ENCODE peak calls at places on chromosomes 12 and 14, in nine cellular contexts. One of them, this sample, is unnamed.

GRCh38 chr14:91068642-91069041 is 8.2 kb upstream of the RPS6KA5 start:
- DNase-seq in T-helper 2 cell: no peak
- DNase-seq in mesendoderm: no peak
- DNase-seq in fibroblast of lung: no peak
- DNase-seq in left lobe of liver: no peak
- DNase-seq in stimulated activated CD8-positive, alpha-beta memory T cell treated with anti-CD3 and anti-CD28 coated beads, Interleukin-2, amount 100 ng/mL, for 48 hours: no peak
- DNase-seq in HAP-1: no peak
- DNase-seq in HEK293T: no peak
- DNase-seq in nucleus accumbens: no peak
- DNase-seq in this sample: peak; percentile 43

GRCh38 chr12:43740511-43741100 is 18.0 kb downstream of the PUS7L start:
- DNase-seq in T-helper 2 cell: no peak
- DNase-seq in HAP-1: no peak
- DNase-seq in fibroblast of lung: no peak
- DNase-seq in HEK293T: no peak
- DNase-seq in left lobe of liver: no peak
- DNase-seq in nucleus accumbens: no peak
- DNase-seq in mesendoderm: no peak
- DNase-seq in stimulated activated CD8-positive, alpha-beta memory T cell treated with anti-CD3 and anti-CD28 coated beads, Interleukin-2, amount 100 ng/mL, for 48 hours: no peak
- DNase-seq in this sample: no peak

GRCh38 chr12:132477703-132478432 is 12.1 kb upstream of the FBRSL1 start:
- DNase-seq in mesendoderm: no peak
- DNase-seq in T-helper 2 cell: no peak
- DNase-seq in nucleus accumbens: no peak
- DNase-seq in fibroblast of lung: no peak
- DNase-seq in stimulated activated CD8-positive, alpha-beta memory T cell treated with anti-CD3 and anti-CD28 coated beads, Interleukin-2, amount 100 ng/mL, for 48 hours: no peak
- DNase-seq in HEK293T: no peak
- DNase-seq in HAP-1: no peak
- DNase-seq in left lobe of liver: no peak
- DNase-seq in this sample: no peak

GRCh38 chr12:112676526-112676925 is 115.0 kb upstream of the RPH3A start:
- DNase-seq in nucleus accumbens: no peak
- DNase-seq in T-helper 2 cell: no peak
- DNase-seq in HEK293T: no peak
- DNase-seq in mesendoderm: peak; percentile 7
- DNase-seq in fibroblast of lung: no peak
- DNase-seq in left lobe of liver: no peak
- DNase-seq in HAP-1: no peak
- DNase-seq in stimulated activated CD8-positive, alpha-beta memory T cell treated with anti-CD3 and anti-CD28 coated beads, Interleukin-2, amount 100 ng/mL, for 48 hours: no peak
- DNase-seq in this sample: no peak

GRCh38 chr12:129245769-129246168 is 392.5 kb downstream of the GLT1D1 start:
- DNase-seq in HEK293T: no peak
- DNase-seq in stimulated activated CD8-positive, alpha-beta memory T cell treated with anti-CD3 and anti-CD28 coated beads, Interleukin-2, amount 100 ng/mL, for 48 hours: no peak
- DNase-seq in nucleus accumbens: no peak
- DNase-seq in fibroblast of lung: no peak
- DNase-seq in mesendoderm: no peak
- DNase-seq in left lobe of liver: no peak
- DNase-seq in T-helper 2 cell: no peak
- DNase-seq in HAP-1: no peak
- DNase-seq in this sample: no peak

GRCh38 chr12:104064842-104065441 is 611 bp downstream of the HCFC2 start:
- DNase-seq in left lobe of liver: peak; percentile 58
- DNase-seq in HEK293T: peak; percentile 15
- DNase-seq in nucleus accumbens: peak; percentile 40
- DNase-seq in fibroblast of lung: peak; percentile 10
- DNase-seq in stimulated activated CD8-positive, alpha-beta memory T cell treated with anti-CD3 and anti-CD28 coated beads, Interleukin-2, amount 100 ng/mL, for 48 hours: no peak
- DNase-seq in mesendoderm: peak; percentile 8
- DNase-seq in HAP-1: no peak
- DNase-seq in T-helper 2 cell: no peak
- DNase-seq in this sample: no peak

GRCh38 chr14:101104485-101104884 is 201.0 kb upstream of the RTL1 start:
- DNase-seq in mesendoderm: no peak
- DNase-seq in nucleus accumbens: no peak
- DNase-seq in T-helper 2 cell: no peak
- DNase-seq in fibroblast of lung: no peak
- DNase-seq in stimulated activated CD8-positive, alpha-beta memory T cell treated with anti-CD3 and anti-CD28 coated beads, Interleukin-2, amount 100 ng/mL, for 48 hours: no peak
- DNase-seq in left lobe of liver: no peak
- DNase-seq in HAP-1: no peak
- DNase-seq in HEK293T: no peak
- DNase-seq in this sample: no peak

GRCh38 chr12:52082988-52083637 is 3.6 kb downstream of the SMIM41 start:
- DNase-seq in mesendoderm: peak; percentile 59
- DNase-seq in fibroblast of lung: peak; percentile 73
- DNase-seq in HAP-1: peak; percentile 34
- DNase-seq in stimulated activated CD8-positive, alpha-beta memory T cell treated with anti-CD3 and anti-CD28 coated beads, Interleukin-2, amount 100 ng/mL, for 48 hours: peak; percentile 55
- DNase-seq in nucleus accumbens: peak; percentile 48
- DNase-seq in left lobe of liver: peak; percentile 61
- DNase-seq in T-helper 2 cell: peak; percentile 54
- DNase-seq in HEK293T: peak; percentile 87
- DNase-seq in this sample: peak; percentile 73

GRCh38 chr12:27996761-27997160 is 24.2 kb upstream of the PTHLH start:
- DNase-seq in T-helper 2 cell: no peak
- DNase-seq in stimulated activated CD8-positive, alpha-beta memory T cell treated with anti-CD3 and anti-CD28 coated beads, Interleukin-2, amount 100 ng/mL, for 48 hours: no peak
- DNase-seq in left lobe of liver: no peak
- DNase-seq in nucleus accumbens: no peak
- DNase-seq in mesendoderm: no peak
- DNase-seq in HAP-1: no peak
- DNase-seq in HEK293T: no peak
- DNase-seq in fibroblast of lung: no peak
- DNase-seq in this sample: no peak

GRCh38 chr14:24605435-24606190 is 3.9 kb downstream of the GZMH start:
- DNase-seq in T-helper 2 cell: no peak
- DNase-seq in HEK293T: peak; percentile 70
- DNase-seq in mesendoderm: peak; percentile 22
- DNase-seq in fibroblast of lung: no peak
- DNase-seq in left lobe of liver: no peak
- DNase-seq in nucleus accumbens: no peak
- DNase-seq in stimulated activated CD8-positive, alpha-beta memory T cell treated with anti-CD3 and anti-CD28 coated beads, Interleukin-2, amount 100 ng/mL, for 48 hours: peak; percentile 66
- DNase-seq in HAP-1: no peak
- DNase-seq in this sample: peak; percentile 75

GRCh38 chr14:89302396-89302950 is 114.6 kb downstream of the FOXN3 start:
- DNase-seq in T-helper 2 cell: no peak
- DNase-seq in stimulated activated CD8-positive, alpha-beta memory T cell treated with anti-CD3 and anti-CD28 coated beads, Interleukin-2, amount 100 ng/mL, for 48 hours: no peak
- DNase-seq in mesendoderm: no peak
- DNase-seq in left lobe of liver: no peak
- DNase-seq in HAP-1: no peak
- DNase-seq in fibroblast of lung: no peak
- DNase-seq in HEK293T: no peak
- DNase-seq in nucleus accumbens: no peak
- DNase-seq in this sample: no peak

GRCh38 chr12:22287776-22288621 is 46.5 kb downstream of the ST8SIA1 start:
- DNase-seq in HEK293T: peak; percentile 6
- DNase-seq in nucleus accumbens: no peak
- DNase-seq in left lobe of liver: no peak
- DNase-seq in fibroblast of lung: peak; percentile 47
- DNase-seq in stimulated activated CD8-positive, alpha-beta memory T cell treated with anti-CD3 and anti-CD28 coated beads, Interleukin-2, amount 100 ng/mL, for 48 hours: no peak
- DNase-seq in T-helper 2 cell: no peak
- DNase-seq in mesendoderm: peak; percentile 44
- DNase-seq in HAP-1: no peak
- DNase-seq in this sample: no peak

GRCh38 chr12:50638482-50638880 is 125.4 kb upstream of the ATF1 start:
- DNase-seq in left lobe of liver: no peak
- DNase-seq in stimulated activated CD8-positive, alpha-beta memory T cell treated with anti-CD3 and anti-CD28 coated beads, Interleukin-2, amount 100 ng/mL, for 48 hours: no peak
- DNase-seq in HEK293T: no peak
- DNase-seq in mesendoderm: no peak
- DNase-seq in HAP-1: no peak
- DNase-seq in T-helper 2 cell: no peak
- DNase-seq in nucleus accumbens: no peak
- DNase-seq in fibroblast of lung: no peak
- DNase-seq in this sample: no peak

GRCh38 chr12:28378749-28379148 is 188.5 kb downstream of the CCDC91 start:
- DNase-seq in left lobe of liver: no peak
- DNase-seq in stimulated activated CD8-positive, alpha-beta memory T cell treated with anti-CD3 and anti-CD28 coated beads, Interleukin-2, amount 100 ng/mL, for 48 hours: no peak
- DNase-seq in mesendoderm: no peak
- DNase-seq in HEK293T: no peak
- DNase-seq in fibroblast of lung: peak; percentile 11
- DNase-seq in nucleus accumbens: no peak
- DNase-seq in HAP-1: peak; percentile 12
- DNase-seq in T-helper 2 cell: no peak
- DNase-seq in this sample: no peak

GRCh38 chr14:85313801-85314207 is 216.1 kb upstream of the FLRT2 start:
- DNase-seq in HEK293T: no peak
- DNase-seq in left lobe of liver: no peak
- DNase-seq in HAP-1: peak; percentile 71
- DNase-seq in T-helper 2 cell: no peak
- DNase-seq in mesendoderm: no peak
- DNase-seq in fibroblast of lung: peak; percentile 36
- DNase-seq in stimulated activated CD8-positive, alpha-beta memory T cell treated with anti-CD3 and anti-CD28 coated beads, Interleukin-2, amount 100 ng/mL, for 48 hours: no peak
- DNase-seq in nucleus accumbens: no peak
- DNase-seq in this sample: no peak

GRCh38 chr14:45089813-45090212 is 5.9 kb downstream of the PRPF39 start:
- DNase-seq in stimulated activated CD8-positive, alpha-beta memory T cell treated with anti-CD3 and anti-CD28 coated beads, Interleukin-2, amount 100 ng/mL, for 48 hours: no peak
- DNase-seq in T-helper 2 cell: no peak
- DNase-seq in left lobe of liver: no peak
- DNase-seq in HAP-1: no peak
- DNase-seq in fibroblast of lung: peak; percentile 32
- DNase-seq in nucleus accumbens: no peak
- DNase-seq in HEK293T: no peak
- DNase-seq in mesendoderm: peak; percentile 8
- DNase-seq in this sample: no peak

GRCh38 chr12:124519741-124520140 is 47.7 kb downstream of the NCOR2 start:
- DNase-seq in left lobe of liver: no peak
- DNase-seq in fibroblast of lung: no peak
- DNase-seq in HEK293T: no peak
- DNase-seq in HAP-1: no peak
- DNase-seq in nucleus accumbens: no peak
- DNase-seq in mesendoderm: no peak
- DNase-seq in stimulated activated CD8-positive, alpha-beta memory T cell treated with anti-CD3 and anti-CD28 coated beads, Interleukin-2, amount 100 ng/mL, for 48 hours: no peak
- DNase-seq in T-helper 2 cell: no peak
- DNase-seq in this sample: no peak

GRCh38 chr12:3218150-3218845 is 141.1 kb downstream of the TSPAN9 start:
- DNase-seq in HEK293T: peak; percentile 28
- DNase-seq in HAP-1: no peak
- DNase-seq in mesendoderm: no peak
- DNase-seq in fibroblast of lung: peak; percentile 79
- DNase-seq in left lobe of liver: peak; percentile 61
- DNase-seq in nucleus accumbens: no peak
- DNase-seq in stimulated activated CD8-positive, alpha-beta memory T cell treated with anti-CD3 and anti-CD28 coated beads, Interleukin-2, amount 100 ng/mL, for 48 hours: no peak
- DNase-seq in T-helper 2 cell: no peak
- DNase-seq in this sample: no peak

GRCh38 chr12:125330645-125331341 is 265.6 kb downstream of the AACS start:
- DNase-seq in nucleus accumbens: peak; percentile 70
- DNase-seq in fibroblast of lung: peak; percentile 2
- DNase-seq in HEK293T: peak; percentile 85
- DNase-seq in left lobe of liver: peak; percentile 73
- DNase-seq in T-helper 2 cell: peak; percentile 13
- DNase-seq in stimulated activated CD8-positive, alpha-beta memory T cell treated with anti-CD3 and anti-CD28 coated beads, Interleukin-2, amount 100 ng/mL, for 48 hours: peak; percentile 45
- DNase-seq in mesendoderm: peak; percentile 79
- DNase-seq in HAP-1: peak; percentile 57
- DNase-seq in this sample: peak; percentile 48

GRCh38 chr12:109459247-109459646 is 17.9 kb downstream of the KCTD10 start:
- DNase-seq in HAP-1: no peak
- DNase-seq in mesendoderm: no peak
- DNase-seq in stimulated activated CD8-positive, alpha-beta memory T cell treated with anti-CD3 and anti-CD28 coated beads, Interleukin-2, amount 100 ng/mL, for 48 hours: no peak
- DNase-seq in HEK293T: no peak
- DNase-seq in fibroblast of lung: peak; percentile 86
- DNase-seq in nucleus accumbens: no peak
- DNase-seq in T-helper 2 cell: no peak
- DNase-seq in left lobe of liver: no peak
- DNase-seq in this sample: no peak

GRCh38 chr12:57240926-57241555 is 9.9 kb downstream of the STAC3 start:
- DNase-seq in nucleus accumbens: no peak
- DNase-seq in fibroblast of lung: peak; percentile 33
- DNase-seq in HEK293T: no peak
- DNase-seq in T-helper 2 cell: no peak
- DNase-seq in left lobe of liver: no peak
- DNase-seq in mesendoderm: peak; percentile 86
- DNase-seq in HAP-1: no peak
- DNase-seq in stimulated activated CD8-positive, alpha-beta memory T cell treated with anti-CD3 and anti-CD28 coated beads, Interleukin-2, amount 100 ng/mL, for 48 hours: no peak
- DNase-seq in this sample: no peak

GRCh38 chr14:55572578-55572977 is 7.4 kb upstream of the KTN1 start:
- DNase-seq in T-helper 2 cell: no peak
- DNase-seq in nucleus accumbens: no peak
- DNase-seq in mesendoderm: no peak
- DNase-seq in fibroblast of lung: no peak
- DNase-seq in HEK293T: no peak
- DNase-seq in stimulated activated CD8-positive, alpha-beta memory T cell treated with anti-CD3 and anti-CD28 coated beads, Interleukin-2, amount 100 ng/mL, for 48 hours: no peak
- DNase-seq in left lobe of liver: no peak
- DNase-seq in HAP-1: peak; percentile 10
- DNase-seq in this sample: no peak